ENCODE peak calls at places on chromosomes 3 and 15, in eight cellular contexts. H is mesenchymal stem cell; M is NT2/D1; G is GM06990; V is CD8-positive, alpha-beta T cell; Z is SJSA1; Q is spleen; X is lower lobe of right lung. T is an unnamed sample. For H3K36me3, the result is how much of the 10 kb centered on the place peaks cover.

GRCh38 chr3:178097576-178097975 is 438.7 kb upstream of the KCNMB2 start:
- DNase-seq in Q (no peak), Z (no peak), H (peak), M (no peak), V (no peak), X (no peak), G (no peak), T (peak)

GRCh38 chr3:50338989-50339388 is 1.6 kb downstream of the RASSF1 start:
- DNase-seq in V (no peak), Q (no peak), Z (no peak), M (no peak), G (no peak), X (no peak), H (no peak), T (no peak)

GRCh38 chr3:59482684-59483083 is 432.9 kb upstream of the CFAP20DC start:
- DNase-seq in X (no peak), G (no peak), Q (no peak), H (no peak), Z (no peak), V (no peak), M (no peak), T (no peak)

GRCh38 chr15:89766357-89767311 is 9.5 kb upstream of the MESP2 start:
- DNase-seq in H (no peak), G (no peak), M (no peak), V (no peak), Q (no peak), Z (no peak), X (no peak), T (no peak)

GRCh38 chr15:44666208-44667038 is 3.0 kb upstream of the SPG11 start:
- DNase-seq in V (no peak), H (no peak), G (peak), Q (no peak), M (no peak), X (no peak), Z (no peak), T (no peak)

GRCh38 chr3:56347219-56347871 is 120.9 kb downstream of the ERC2 start:
- DNase-seq in M (peak), H (no peak), V (no peak), Z (no peak), X (no peak), G (no peak), Q (no peak), T (no peak)

GRCh38 chr3:66989241-66989640 is 8.9 kb upstream of the KBTBD8 start:
- DNase-seq in H (no peak), Q (no peak), G (no peak), Z (no peak), V (no peak), X (no peak), M (peak), T (no peak)

GRCh38 chr15:73870700-73871408 is 2.5 kb upstream of the TBC1D21 start:
- DNase-seq in H (no peak), M (no peak), V (no peak), G (no peak), Z (no peak), X (peak), Q (no peak), T (peak)

GRCh38 chr3:52119826-52120225 is 34.4 kb downstream of the POC1A start:
- DNase-seq in V (no peak), Q (peak), G (no peak), M (no peak), X (peak), Z (no peak), H (no peak), T (no peak)

GRCh38 chr3:49357466-49358216 is 512 bp downstream of the GPX1 start:
- DNase-seq in M (peak), Z (peak), V (peak), Q (peak), H (peak), G (peak), X (peak), T (peak)

GRCh38 chr15:31344266-31344665 is 17.6 kb downstream of the KLF13 start:
- DNase-seq in G (no peak), Q (peak), M (no peak), H (no peak), Z (no peak), V (no peak), X (peak), T (no peak)

GRCh38 chr3:130379274-130379673 is 33.8 kb downstream of the COL6A5 start:
- DNase-seq in Q (no peak), V (no peak), X (no peak), G (no peak), Z (no peak), H (peak), M (no peak), T (no peak)

GRCh38 chr3:16090711-16091110 is 83.8 kb upstream of the GALNT15 start:
- DNase-seq in M (no peak), X (no peak), Q (no peak), V (no peak), H (peak), G (no peak), Z (peak), T (no peak)

GRCh38 chr15:58469432-58470353 is 37.9 kb downstream of the LIPC start:
- DNase-seq in V (no peak), M (peak), H (peak), Z (peak), X (no peak), G (no peak), Q (no peak), T (peak)

GRCh38 chr15:72861511-72861910 is 78.0 kb upstream of the ADPGK start:
- DNase-seq in Z (no peak), V (no peak), M (no peak), Q (no peak), G (no peak), X (no peak), H (no peak), T (no peak)

GRCh38 chr15:55696221-55696620 is 46.7 kb downstream of the PRTG start:
- DNase-seq in H (peak), M (no peak), Q (no peak), X (no peak), V (no peak), Z (no peak), G (no peak), T (peak)

GRCh38 chr3:41247590-41247989 is 48.3 kb downstream of the CTNNB1 start:
- DNase-seq in Q (no peak), X (no peak), H (no peak), V (no peak), G (no peak), Z (peak), M (no peak), T (peak)

GRCh38 chr15:62426387-62426956 is 261.4 kb upstream of the C2CD4B start:
- DNase-seq in H (no peak), M (peak), V (no peak), G (no peak), Q (no peak), Z (peak), X (no peak), T (peak)

GRCh38 chr15:83999396-84000120 is 236.0 kb upstream of the GOLGA6L4 start:
- DNase-seq in X (no peak), H (no peak), V (no peak), M (no peak), Z (no peak), Q (no peak), G (no peak), T (peak)

GRCh38 chr3:40939113-40940070 is 259.9 kb upstream of the CTNNB1 start:
- DNase-seq in Q (no peak), G (no peak), Z (no peak), X (peak), M (no peak), H (peak), V (no peak), T (no peak)

GRCh38 chr3:33868309-33868708 is 69.9 kb downstream of the PDCD6IP start:
- DNase-seq in V (no peak), G (no peak), H (no peak), M (no peak), Z (no peak), Q (no peak), X (no peak), T (no peak)
- H3K36me3 ChIP-seq in V (under half), G (under half), H (half or more), M (under half), Z (under half), Q (under half), X (half or more), T (under half)

GRCh38 chr3:190224466-190225185 is 97.6 kb downstream of the CLDN1 start:
- DNase-seq in Z (no peak), G (no peak), X (no peak), M (no peak), H (no peak), V (no peak), Q (no peak), T (peak)
- H3K36me3 ChIP-seq in Z (under half), G (under half), X (under half), M (under half), H (under half), V (under half), Q (under half), T (under half)

GRCh38 chr3:37014620-37015019 is 21.3 kb downstream of the MLH1 start:
- DNase-seq in M (no peak), X (no peak), V (no peak), Q (no peak), H (no peak), Z (no peak), G (no peak), T (no peak)
- H3K36me3 ChIP-seq in M (half or more), X (half or more), V (under half), Q (half or more), H (half or more), Z (half or more), G (under half), T (half or more)

DNA sequence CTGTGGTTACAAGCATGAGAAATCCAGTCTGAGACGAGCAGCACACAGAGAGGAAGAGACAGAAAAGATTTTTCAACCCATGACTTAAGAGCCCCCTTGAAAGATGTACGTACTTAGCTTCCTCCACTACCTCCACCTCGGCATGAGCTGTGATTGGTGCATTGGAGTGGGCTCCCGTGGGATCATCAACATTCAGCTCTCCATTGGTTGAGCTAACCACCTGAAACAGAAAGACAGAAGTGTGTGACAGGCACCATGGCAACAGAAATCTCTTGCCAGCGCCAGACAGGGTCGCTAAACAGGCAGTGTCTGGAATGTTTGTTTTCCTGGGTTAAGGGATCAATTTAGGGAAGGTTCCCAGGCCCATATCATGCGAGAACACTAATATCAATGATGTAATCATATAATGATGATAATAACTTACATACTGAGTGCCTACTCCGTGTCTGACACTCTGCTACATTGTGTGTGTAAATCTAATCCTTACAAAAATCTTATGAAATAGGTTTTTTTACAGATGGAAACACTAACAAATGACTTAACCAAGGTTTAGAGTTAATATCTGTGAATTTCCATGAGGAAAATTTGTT is 17.5 kb upstream of the PPIB start:
- DNase-seq in X (no peak), G (no peak), V (no peak), H (no peak), Q (no peak), Z (no peak), M (no peak), T (no peak)
- H3K36me3 ChIP-seq in X (half or more), G (under half), V (under half), H (half or more), Q (under half), Z (under half), M (under half), T (under half)

GRCh38 chr15:29095746-29096145 is 173.9 kb downstream of the NSMCE3 start:
- DNase-seq in Z (no peak), H (no peak), M (no peak), V (no peak), G (no peak), X (no peak), Q (peak), T (no peak)
- H3K36me3 ChIP-seq in Z (under half), H (under half), M (under half), V (under half), G (under half), X (under half), Q (under half), T (under half)